ENCODE peak calls at places on chromosomes 1 and 21, in four cellular contexts. One of them, this sample, is unnamed.

GRCh38 chr1:5764959-5765358 is 227.3 kb downstream of the NPHP4 start:
- DNase-seq in dorsolateral prefrontal cortex: no peak
- DNase-seq in activated T-cell treated with anti-CD3 and anti-CD28 coated beads for 1 hour: no peak
- DNase-seq in NAMALWA: no peak
- DNase-seq in this sample: no peak

GRCh38 chr1:155254228-155254713 is 1.0 kb downstream of the ENTREP3 start:
- DNase-seq in dorsolateral prefrontal cortex: no peak
- DNase-seq in activated T-cell treated with anti-CD3 and anti-CD28 coated beads for 1 hour: no peak
- DNase-seq in NAMALWA: no peak
- DNase-seq in this sample: no peak

GRCh38 chr21:40615503-40616376 is 231.2 kb downstream of the DSCAM start:
- DNase-seq in dorsolateral prefrontal cortex: no peak
- DNase-seq in activated T-cell treated with anti-CD3 and anti-CD28 coated beads for 1 hour: no peak
- DNase-seq in NAMALWA: no peak
- DNase-seq in this sample: no peak

GRCh38 chr1:218679391-218679790 is 334.3 kb downstream of the TGFB2 start:
- DNase-seq in dorsolateral prefrontal cortex: no peak
- DNase-seq in activated T-cell treated with anti-CD3 and anti-CD28 coated beads for 1 hour: no peak
- DNase-seq in NAMALWA: no peak
- DNase-seq in this sample: no peak

GRCh38 chr1:88708011-88708410 is 23.9 kb downstream of the PKN2 start:
- DNase-seq in activated T-cell treated with anti-CD3 and anti-CD28 coated beads for 1 hour: no peak
- DNase-seq in NAMALWA: no peak
- DNase-seq in dorsolateral prefrontal cortex: no peak
- DNase-seq in this sample: no peak

GRCh38 chr1:51898090-51898734 is 19.7 kb upstream of the NRDC start:
- DNase-seq in activated T-cell treated with anti-CD3 and anti-CD28 coated beads for 1 hour: no peak
- DNase-seq in dorsolateral prefrontal cortex: no peak
- DNase-seq in NAMALWA: no peak
- DNase-seq in this sample: no peak

GRCh38 chr1:145828368-145829016 is 4.5 kb downstream of the POLR3C start:
- DNase-seq in dorsolateral prefrontal cortex: no peak
- DNase-seq in activated T-cell treated with anti-CD3 and anti-CD28 coated beads for 1 hour: no peak
- DNase-seq in NAMALWA: no peak
- DNase-seq in this sample: no peak

GRCh38 chr1:204545202-204545601 is 29.0 kb downstream of the MDM4 start:
- DNase-seq in dorsolateral prefrontal cortex: no peak
- DNase-seq in NAMALWA: no peak
- DNase-seq in activated T-cell treated with anti-CD3 and anti-CD28 coated beads for 1 hour: no peak
- DNase-seq in this sample: no peak

GRCh38 chr1:74847720-74848119 is 114.8 kb downstream of the TYW3 start:
- DNase-seq in activated T-cell treated with anti-CD3 and anti-CD28 coated beads for 1 hour: no peak
- DNase-seq in dorsolateral prefrontal cortex: no peak
- DNase-seq in NAMALWA: no peak
- DNase-seq in this sample: no peak

GRCh38 chr21:23695449-23695848 is 1911.8 kb downstream of the MRPL39 start:
- DNase-seq in activated T-cell treated with anti-CD3 and anti-CD28 coated beads for 1 hour: no peak
- DNase-seq in dorsolateral prefrontal cortex: no peak
- DNase-seq in NAMALWA: peak
- DNase-seq in this sample: no peak

This sample was measured in Kasumi-1.